ENCODE peak calls at places on chromosomes 12 and 14, in four cellular contexts. H is stimulated activated CD4-positive, alpha-beta T cell treated with anti-CD3 and anti-CD28 coated beads, Interleukin-2, amount 100 ng/mL, for 4 hours; Z is D341Med; Y is Right ventricle myocardium superior. K is an unnamed sample.

GRCh38 chr12:112096667-112097066 is 11.9 kb downstream of the NAA25 start:
- DNase-seq in Z (no peak), H (peak; percentile 20), Y (no peak), K (no peak)

GRCh38 chr12:26239127-26239500 is 43.7 kb downstream of the SSPN start:
- DNase-seq in H (no peak), Z (no peak), Y (no peak), K (no peak)

GRCh38 chr12:57430117-57430930 is 519 bp downstream of the R3HDM2 start:
- DNase-seq in H (peak; percentile 19), Y (peak; percentile 69), Z (no peak), K (peak; percentile 70)

GRCh38 chr14:99041141-99041819 is 230.7 kb downstream of the BCL11B start:
- DNase-seq in Y (no peak), H (no peak), Z (no peak), K (no peak)

GRCh38 chr14:73780391-73780790 is 66.2 kb upstream of the PNMA1 start:
- DNase-seq in Y (no peak), Z (peak; percentile 12), H (no peak), K (no peak)

GRCh38 chr12:120842595-120842994 is 61.6 kb downstream of the SPPL3 start:
- DNase-seq in H (no peak), Z (no peak), Y (no peak), K (no peak)

GRCh38 chr14:35380794-35381193 is 23.8 kb downstream of the NFKBIA start:
- DNase-seq in H (no peak), Y (peak; percentile 6), Z (no peak), K (peak; percentile 37)

GRCh38 chr14:57714487-57714899 is 151.4 kb downstream of the SLC35F4 start:
- DNase-seq in Y (no peak), Z (no peak), H (no peak), K (peak; percentile 10)

GRCh38 chr12:68001486-68002466 is 12.5 kb downstream of the IFNG-AS1 start:
- DNase-seq in H (no peak), Z (peak; percentile 18), Y (no peak), K (peak; percentile 19)

GRCh38 chr12:18886962-18887361 is 149.0 kb downstream of the CAPZA3 start:
- DNase-seq in H (no peak), Z (no peak), Y (no peak), K (no peak)